ENCODE peak calls at places on chromosome 5, in seven cellular contexts. M is AG04450; G is PC-3; Y is adrenal gland; S is CD8-positive, alpha-beta T cell; R is GM13976; O is Calu3. E is an unnamed sample.

GRCh38 chr5:150436141-150436680 is 13.3 kb downstream of the RPS14 start:
- DNase-seq in M (peak), R (peak), S (peak), Y (peak), G (peak), O (peak), E (peak)

GRCh38 chr5:143249851-143250250 is 153.6 kb downstream of the NR3C1 start:
- DNase-seq in S (no peak), O (no peak), M (no peak), Y (no peak), G (peak), R (no peak), E (no peak)

GRCh38 chr5:58933891-58934628 is 351.2 kb downstream of the RAB3C start:
- DNase-seq in O (no peak), Y (no peak), M (no peak), S (peak), G (no peak), R (no peak), E (no peak)

GRCh38 chr5:138927979-138928378 is 52.8 kb upstream of the LRRTM2 start:
- DNase-seq in G (no peak), Y (peak), M (no peak), S (no peak), O (no peak), R (no peak), E (no peak)

GRCh38 chr5:115954144-115954543 is 8.1 kb upstream of the LVRN start:
- DNase-seq in S (no peak), G (no peak), Y (no peak), M (no peak), O (no peak), R (no peak), E (no peak)

GRCh38 chr5:151461312-151461711 is 13.9 kb downstream of the SLC36A1 start:
- DNase-seq in R (peak), G (no peak), S (no peak), Y (peak), O (no peak), M (no peak), E (no peak)

GRCh38 chr5:16920109-16920816 is 15.8 kb downstream of the MYO10 start:
- DNase-seq in O (no peak), S (no peak), G (no peak), M (no peak), Y (no peak), R (no peak), E (no peak)

GRCh38 chr5:123856736-123857135 is 344.8 kb downstream of the CSNK1G3 start:
- DNase-seq in S (no peak), R (no peak), M (no peak), O (no peak), Y (no peak), G (no peak), E (no peak)

GRCh38 chr5:57292336-57292735 is 118.5 kb downstream of the GPBP1 start:
- DNase-seq in S (no peak), G (no peak), R (no peak), O (no peak), Y (no peak), M (no peak), E (no peak)

GRCh38 chr5:60248900-60249299 is 355.4 kb upstream of the PDE4D start:
- DNase-seq in O (no peak), G (no peak), Y (peak), S (no peak), R (no peak), M (no peak), E (no peak)

GRCh38 chr5:14428302-14429081 is 153.1 kb upstream of the OTULINL start:
- DNase-seq in Y (no peak), G (peak), S (no peak), M (no peak), O (no peak), R (no peak), E (no peak)

GRCh38 chr5:105639068-105639467 is 2031.7 kb downstream of the EFNA5 start:
- DNase-seq in G (no peak), O (no peak), R (no peak), M (no peak), Y (no peak), S (no peak), E (no peak)

GRCh38 chr5:128436825-128437224 is 101.2 kb downstream of the FBN2 start:
- DNase-seq in O (peak), R (no peak), G (peak), M (peak), S (no peak), Y (no peak), E (no peak)

GRCh38 chr5:157900644-157901043 is 41.7 kb upstream of the CLINT1 start:
- DNase-seq in Y (no peak), O (no peak), R (no peak), M (no peak), G (no peak), S (no peak), E (no peak)

GRCh38 chr5:174935854-174936474 is 211.6 kb downstream of the MSX2 start:
- DNase-seq in Y (peak), S (no peak), G (peak), R (peak), O (peak), M (peak), E (peak)

GRCh38 chr5:94613583-94613982 is 4.8 kb downstream of the KIAA0825 start:
- DNase-seq in Y (no peak), G (peak), M (no peak), R (peak), S (no peak), O (peak), E (no peak)

GRCh38 chr5:55665065-55665464 is 47.1 kb downstream of the SLC38A9 start:
- DNase-seq in S (no peak), O (no peak), G (no peak), R (no peak), M (no peak), Y (no peak), E (no peak)

GRCh38 chr5:118968925-118969375 is 19.4 kb downstream of the DTWD2 start:
- DNase-seq in M (no peak), S (no peak), G (peak), R (no peak), Y (peak), O (no peak), E (no peak)

GRCh38 chr5:134874831-134875655 is 872 bp downstream of the TXNDC15 start:
- DNase-seq in S (no peak), R (peak), G (peak), M (peak), O (peak), Y (peak), E (peak)

GRCh38 chr5:97276721-97277120 is 93.7 kb upstream of the RIOK2 start:
- DNase-seq in O (no peak), Y (no peak), R (no peak), M (no peak), S (no peak), G (no peak), E (no peak)

GRCh38 chr5:115775999-115776398 is 40.5 kb downstream of the CDO1 start:
- DNase-seq in Y (no peak), O (no peak), M (no peak), S (no peak), G (no peak), R (no peak), E (no peak)

GRCh38 chr5:1004598-1005361 is 3.8 kb upstream of the NKD2 start:
- DNase-seq in G (peak), M (no peak), O (no peak), R (no peak), Y (peak), S (peak), E (peak)

GRCh38 chr5:24783596-24783995 is 138.8 kb upstream of the CDH10 start:
- DNase-seq in O (no peak), S (no peak), R (no peak), M (no peak), G (no peak), Y (no peak), E (no peak)

GRCh38 chr5:135429326-135429725 is 17.8 kb downstream of the DCANP1 start:
- DNase-seq in Y (no peak), R (no peak), G (no peak), O (no peak), S (no peak), M (no peak), E (no peak)

GRCh38 chr5:113663879-113664278 is 150.4 kb downstream of the YTHDC2 start:
- DNase-seq in S (peak), Y (peak), G (peak), M (peak), R (peak), O (peak), E (peak)

GRCh38 chr5:110087829-110088228 is 398.1 kb downstream of the MAN2A1 start:
- DNase-seq in G (no peak), M (no peak), Y (no peak), S (no peak), O (no peak), R (no peak), E (no peak)

GRCh38 chr5:57176350-57176857 is 2.5 kb downstream of the GPBP1 start:
- DNase-seq in G (peak), O (no peak), Y (no peak), R (no peak), S (no peak), M (no peak), E (no peak)

GRCh38 chr5:138752951-138753793 is at the start of gene CTNNA1:
- DNase-seq in R (peak), Y (peak), O (peak), M (no peak), G (peak), S (peak), E (peak)

GRCh38 chr5:133842846-133843725 is 125.3 kb downstream of the C5orf15 start:
- DNase-seq in O (no peak), M (no peak), R (no peak), S (no peak), Y (no peak), G (no peak), E (no peak)

GRCh38 chr5:7078901-7079300 is 317.0 kb upstream of the ADCY2 start:
- DNase-seq in M (no peak), O (no peak), S (no peak), R (no peak), Y (peak), G (peak), E (peak)

GRCh38 chr5:36728697-36729543 is 122.5 kb downstream of the SLC1A3 start:
- DNase-seq in O (peak), Y (no peak), M (peak), G (peak), S (no peak), R (peak), E (no peak)

GRCh38 chr5:107361945-107362344 is 308.8 kb downstream of the EFNA5 start:
- DNase-seq in S (no peak), G (peak), R (no peak), M (peak), Y (no peak), O (peak), E (no peak)

GRCh38 chr5:123538670-123539459 is 26.9 kb downstream of the CSNK1G3 start:
- DNase-seq in O (no peak), M (no peak), Y (no peak), R (no peak), S (no peak), G (no peak), E (no peak)

GRCh38 chr5:172694061-172694460 is 53.0 kb downstream of the NEURL1B start:
- DNase-seq in O (no peak), G (no peak), Y (no peak), M (no peak), R (no peak), S (no peak), E (no peak)

GRCh38 chr5:181246276-181247050 is 2.8 kb upstream of the RACK1 start:
- DNase-seq in O (peak), Y (peak), G (peak), R (peak), M (peak), S (peak), E (peak)

GRCh38 chr5:67310740-67311139 is 114.1 kb upstream of the CD180 start:
- DNase-seq in M (no peak), R (no peak), S (no peak), G (no peak), Y (no peak), O (no peak), E (no peak)

GRCh38 chr5:160266752-160267345 is 37.5 kb downstream of the FABP6 start:
- DNase-seq in M (no peak), O (no peak), Y (no peak), G (no peak), R (no peak), S (no peak), E (no peak)

GRCh38 chr5:110853267-110853666 is 114.5 kb downstream of the SLC25A46 start:
- DNase-seq in S (no peak), R (no peak), Y (no peak), O (no peak), G (peak), M (no peak), E (no peak)

GRCh38 chr5:124888050-124888506 is 141.6 kb upstream of the ZNF608 start:
- DNase-seq in M (no peak), S (no peak), G (no peak), Y (no peak), R (no peak), O (peak), E (no peak)

GRCh38 chr5:146662229-146662628 is 146.2 kb upstream of the GPR151 start:
- DNase-seq in O (peak), Y (no peak), R (no peak), M (no peak), S (no peak), G (peak), E (no peak)
- TF ChIP-seq CTCF in O (peak), Y (peak), R (peak), M (peak), S (peak), G (peak), E (peak)

DNA sequence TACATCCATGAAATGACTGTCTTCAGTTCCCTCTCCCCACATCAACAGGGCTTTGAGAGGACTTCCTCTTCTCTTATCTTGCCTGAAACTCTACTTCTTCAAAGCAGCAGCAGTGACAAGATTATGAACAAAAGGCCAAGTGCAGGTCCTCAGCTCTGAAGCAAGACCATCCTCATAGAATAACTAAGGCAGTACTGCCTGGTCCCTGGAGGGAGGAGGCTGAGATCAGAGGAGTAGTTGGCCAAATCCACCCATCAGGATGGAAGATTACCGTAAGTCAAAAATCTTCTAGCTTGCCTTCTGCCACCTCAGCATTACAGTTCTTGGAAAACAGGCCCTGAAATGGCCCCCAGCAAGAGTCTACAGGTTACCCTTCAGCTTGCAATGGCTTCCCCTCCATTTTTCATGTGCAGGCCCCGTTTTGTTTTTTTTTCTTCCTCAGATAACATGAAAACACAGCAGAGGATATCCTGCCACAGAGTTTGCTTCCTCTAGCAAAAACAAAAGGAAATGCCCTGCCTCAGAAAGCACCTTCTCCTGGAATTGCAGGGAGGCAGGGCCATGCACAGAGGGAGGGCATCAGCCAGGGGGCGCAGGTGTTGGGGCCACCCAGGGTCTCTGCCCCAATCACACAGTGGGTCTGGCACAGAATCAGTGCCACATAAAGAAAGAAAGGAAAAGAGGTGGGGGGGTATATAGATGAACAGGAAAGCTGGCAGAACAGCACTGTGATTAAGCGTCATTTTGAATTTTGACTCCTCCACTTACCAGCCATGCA is 40.0 kb downstream of the KLHL3 start:
- DNase-seq in O (no peak), Y (no peak), S (peak), G (no peak), M (no peak), R (peak), E (no peak)
- TF ChIP-seq CTCF in O (no peak), Y (peak), S (peak), G (no peak), M (peak), R (no peak), E (no peak)

DNA sequence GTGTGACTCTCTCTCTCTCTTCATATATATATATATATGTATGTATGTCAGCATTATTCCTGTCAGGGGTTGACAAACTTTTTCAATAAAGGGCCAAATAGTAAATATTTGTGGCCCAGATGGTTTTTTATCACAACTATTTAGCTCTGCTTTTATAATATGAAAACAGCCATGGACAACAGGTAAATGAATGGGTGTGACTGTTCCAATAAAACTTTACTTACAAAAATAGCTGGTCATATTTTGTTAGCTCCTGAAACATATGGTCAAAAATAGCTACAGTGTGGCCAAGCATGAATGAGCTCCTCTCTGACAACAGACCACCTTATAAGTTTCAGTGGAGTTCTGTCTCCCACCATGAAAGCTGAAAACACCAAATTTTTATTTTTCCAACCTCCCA is 21.6 kb downstream of the RAPGEF6 start:
- DNase-seq in O (no peak), S (no peak), G (no peak), R (no peak), M (no peak), Y (no peak), E (no peak)
- TF ChIP-seq CTCF in O (no peak), S (no peak), G (no peak), R (no peak), M (no peak), Y (no peak), E (no peak)

GRCh38 chr5:82470185-82470584 is 192.0 kb upstream of the RPS23 start:
- DNase-seq in M (no peak), G (peak), Y (no peak), R (no peak), O (no peak), S (no peak), E (no peak)

GRCh38 chr5:82465235-82465634 is 187.1 kb upstream of the RPS23 start:
- DNase-seq in O (no peak), M (no peak), G (no peak), Y (no peak), S (no peak), R (no peak), E (no peak)

DNA sequence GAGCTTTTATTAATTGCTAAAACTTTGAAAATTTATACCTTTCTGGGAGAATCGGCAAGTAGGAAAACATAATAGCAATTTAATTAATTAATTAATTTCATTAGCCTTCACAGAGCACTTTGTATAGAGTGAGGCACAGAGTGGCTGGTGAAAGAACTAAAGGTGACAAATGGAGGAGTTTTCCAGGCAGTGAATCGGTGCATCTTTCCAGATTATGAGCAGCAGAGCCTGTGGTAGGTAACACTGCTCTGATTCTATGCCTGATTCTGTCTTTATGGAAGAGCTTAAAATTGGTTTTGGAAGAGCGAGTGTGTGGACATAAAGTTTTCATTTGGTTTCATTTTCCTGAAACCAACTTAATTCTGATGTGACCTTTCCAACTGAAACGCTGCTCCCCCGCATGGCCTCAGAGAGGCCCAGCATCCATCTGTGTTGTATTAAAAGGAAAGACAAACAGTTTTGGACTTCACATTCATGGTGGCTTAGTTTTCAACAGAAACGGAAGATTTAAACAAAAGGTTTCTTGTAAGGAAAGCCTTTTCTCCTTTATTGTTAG is 188.9 kb upstream of the RPS23 start:
- DNase-seq in G (no peak), M (no peak), O (no peak), Y (no peak), S (no peak), R (no peak), E (no peak)
- TF ChIP-seq CTCF in G (no peak), M (no peak), O (no peak), Y (no peak), S (no peak), R (no peak), E (no peak)

DNA sequence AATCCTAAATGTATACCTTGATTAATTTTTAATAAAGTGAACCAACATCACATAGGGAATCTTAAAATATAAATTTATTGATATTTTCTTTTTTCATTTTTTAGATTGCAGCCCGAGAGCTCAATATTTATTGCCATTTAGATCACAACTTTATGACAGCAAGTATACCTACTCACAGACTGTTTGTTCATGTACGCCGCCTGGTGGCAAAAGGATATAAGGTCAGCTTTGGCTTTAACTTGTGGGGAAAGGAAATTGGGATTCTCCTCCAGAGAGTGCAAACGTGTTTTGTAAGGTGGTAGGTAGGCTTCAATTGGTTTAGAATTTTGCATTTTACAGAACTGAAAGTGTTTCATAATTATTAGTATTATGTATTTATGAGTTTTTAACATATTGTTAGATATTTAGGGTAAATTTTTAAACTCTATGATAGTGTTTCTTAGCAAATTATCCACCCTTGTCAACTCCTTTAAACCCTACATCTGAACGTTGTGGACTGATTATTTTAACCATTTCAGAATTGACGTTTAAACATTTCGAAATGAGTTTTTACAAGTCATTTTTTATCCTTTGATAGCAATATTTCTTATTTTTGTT is 17.5 kb upstream of the DHFR start:
- DNase-seq in R (peak), M (peak), O (peak), G (peak), S (peak), Y (peak), E (peak)
- TF ChIP-seq CTCF in R (peak), M (peak), O (peak), G (peak), S (peak), Y (peak), E (peak)

GRCh38 chr5:4230531-4230904 is 634.9 kb downstream of the IRX1 start:
- DNase-seq in Y (no peak), M (no peak), G (no peak), R (no peak), S (no peak), O (no peak), E (peak)

GRCh38 chr5:4232084-4232483 is 636.5 kb downstream of the IRX1 start:
- DNase-seq in G (no peak), Y (no peak), S (no peak), M (no peak), R (no peak), O (no peak), E (no peak)

GRCh38 chr5:4229866-4230265 is 634.2 kb downstream of the IRX1 start:
- DNase-seq in Y (no peak), S (no peak), R (no peak), M (no peak), O (no peak), G (no peak), E (no peak)

GRCh38 chr5:4230905-4231561 is 635.4 kb downstream of the IRX1 start:
- DNase-seq in O (no peak), M (no peak), G (no peak), Y (no peak), S (no peak), R (no peak), E (peak)

DNA sequence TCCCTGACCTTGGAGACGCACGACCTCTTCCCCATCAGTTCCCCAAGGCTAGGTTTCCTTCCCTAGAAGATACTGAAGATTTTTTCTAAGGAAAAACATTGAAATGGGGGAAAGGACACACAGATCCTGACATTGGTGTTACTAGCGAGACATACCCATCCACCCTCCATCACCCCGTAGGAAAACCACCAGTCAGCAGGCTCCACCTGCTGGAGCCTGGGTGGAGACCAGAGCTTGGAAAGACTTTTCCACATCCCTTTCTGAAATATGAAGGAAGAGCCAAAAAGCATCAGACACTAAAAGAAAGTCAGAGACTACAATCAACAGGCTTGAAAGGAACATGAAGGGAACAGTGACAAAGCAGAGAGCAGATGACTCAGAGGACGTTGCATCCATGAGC is 638.0 kb downstream of the IRX1 start:
- DNase-seq in M (no peak), G (no peak), O (no peak), Y (no peak), S (no peak), R (no peak), E (no peak)
- TF ChIP-seq CTCF in M (no peak), G (no peak), O (no peak), Y (no peak), S (no peak), R (no peak), E (no peak)

E was measured in neural crest cell.